ENCODE peak calls at places on chromosomes 2 and 18, in nine cellular contexts. X is left lung, T is epithelial cell of prostate, G is breast epithelium, W is stomach, Q is tibial artery, H is GM23248, D is adrenal gland, C is heart left ventricle. N is an unnamed sample.

GRCh38 chr2:99811544-99811943 is 321.7 kb upstream of the REV1 start:
- DNase-seq in X (no peak), T (no peak), G (no peak), C (no peak), H (peak), W (no peak), Q (no peak), D (no peak), N (no peak)

GRCh38 chr18:43786893-43787292 is 509.6 kb upstream of the SYT4 start:
- DNase-seq in C (no peak), D (no peak), X (no peak), H (no peak), G (no peak), Q (no peak), W (no peak), T (no peak), N (no peak)

GRCh38 chr2:171516793-171517192 is 5.5 kb upstream of the CYBRD1 start:
- DNase-seq in G (no peak), D (no peak), X (no peak), W (no peak), Q (peak), C (no peak), H (peak), T (no peak), N (no peak)

GRCh38 chr2:58633576-58634365 is 392.6 kb upstream of the FANCL start:
- DNase-seq in Q (no peak), H (peak), G (no peak), C (no peak), T (no peak), D (no peak), X (no peak), W (no peak), N (no peak)

GRCh38 chr2:228378696-228379425 is 197.4 kb upstream of the SPHKAP start:
- DNase-seq in X (no peak), H (no peak), D (no peak), T (no peak), C (peak), Q (no peak), G (no peak), W (no peak), N (no peak)

GRCh38 chr18:53682796-53683195 is 541.7 kb downstream of the MBD2 start:
- DNase-seq in H (no peak), Q (no peak), C (no peak), T (no peak), G (no peak), X (no peak), W (no peak), D (no peak), N (no peak)

GRCh38 chr18:23484783-23485182 is 18.5 kb upstream of the RMC1 start:
- DNase-seq in X (no peak), H (no peak), Q (no peak), T (no peak), D (no peak), C (no peak), W (no peak), G (no peak), N (no peak)

GRCh38 chr2:74020717-74021406 is 36.2 kb downstream of the TET3 start:
- DNase-seq in G (no peak), X (no peak), C (no peak), W (no peak), H (no peak), T (no peak), Q (peak), D (no peak), N (no peak)

GRCh38 chr2:215711484-215712034 is 275.7 kb upstream of the FN1 start:
- DNase-seq in W (no peak), G (no peak), D (no peak), T (no peak), C (no peak), X (no peak), H (peak), Q (no peak), N (no peak)

GRCh38 chr18:53862921-53863320 is 361.5 kb downstream of the MBD2 start:
- DNase-seq in G (no peak), H (no peak), W (no peak), D (no peak), C (no peak), Q (no peak), X (no peak), T (no peak), N (no peak)

GRCh38 chr2:240655931-240656886 is 26.5 kb downstream of the AQP12B start:
- DNase-seq in Q (no peak), G (no peak), W (no peak), X (no peak), D (no peak), T (no peak), C (no peak), H (peak), N (no peak)

GRCh38 chr2:159612255-159612901 is 4.0 kb downstream of the BAZ2B start:
- DNase-seq in H (peak), W (no peak), Q (no peak), G (no peak), C (no peak), D (no peak), X (no peak), T (no peak), N (no peak)

GRCh38 chr2:180012523-180012922 is 5.4 kb upstream of the CWC22 start:
- DNase-seq in W (no peak), H (peak), X (no peak), D (no peak), T (peak), C (no peak), Q (no peak), G (no peak), N (no peak)
- H3K27ac ChIP-seq in W (no peak), H (peak), X (no peak), D (no peak), T (peak), C (no peak), Q (no peak), G (no peak), N (no peak)

GRCh38 chr18:11887305-11888262 is 20.5 kb downstream of the MPPE1 start:
- DNase-seq in G (no peak), D (no peak), W (no peak), Q (no peak), T (no peak), C (no peak), H (no peak), X (no peak), N (no peak)

GRCh38 chr18:11884396-11885030 is 23.6 kb downstream of the MPPE1 start:
- DNase-seq in D (no peak), C (no peak), W (no peak), X (no peak), G (no peak), H (no peak), Q (no peak), T (no peak), N (no peak)

GRCh38 chr18:11888726-11889125 is 19.4 kb downstream of the MPPE1 start:
- DNase-seq in W (no peak), G (no peak), D (no peak), H (no peak), T (no peak), C (no peak), X (no peak), Q (no peak), N (no peak)

GRCh38 chr18:11885278-11885991 is 22.7 kb downstream of the MPPE1 start:
- DNase-seq in X (no peak), C (no peak), H (no peak), Q (no peak), G (no peak), D (no peak), W (no peak), T (no peak), N (no peak)

DNA sequence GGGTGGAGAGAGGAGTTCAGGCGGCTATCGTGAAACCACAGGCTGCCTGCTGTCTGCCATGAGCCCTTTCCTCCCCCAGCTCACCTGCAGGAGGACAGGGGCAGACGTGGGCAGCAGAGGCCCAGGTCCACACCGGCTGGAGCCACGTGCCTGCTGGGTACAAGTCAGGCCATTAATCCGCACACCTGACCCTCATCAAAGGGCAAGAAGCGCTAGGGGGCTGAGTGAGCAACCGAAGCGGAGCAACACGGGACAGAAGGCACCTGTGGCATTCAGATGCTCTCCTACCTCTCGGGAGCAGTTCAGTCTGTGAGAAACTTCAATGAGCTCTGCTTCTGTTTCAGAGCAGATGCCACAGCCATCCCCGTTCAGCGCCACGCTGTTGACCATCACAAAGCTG is 21.5 kb downstream of the MPPE1 start:
- DNase-seq in C (no peak), X (no peak), D (no peak), H (no peak), T (no peak), W (no peak), G (no peak), Q (no peak), N (no peak)
- H3K27ac ChIP-seq in C (no peak), X (no peak), D (no peak), H (no peak), T (no peak), W (no peak), G (no peak), Q (no peak), N (no peak)

DNA sequence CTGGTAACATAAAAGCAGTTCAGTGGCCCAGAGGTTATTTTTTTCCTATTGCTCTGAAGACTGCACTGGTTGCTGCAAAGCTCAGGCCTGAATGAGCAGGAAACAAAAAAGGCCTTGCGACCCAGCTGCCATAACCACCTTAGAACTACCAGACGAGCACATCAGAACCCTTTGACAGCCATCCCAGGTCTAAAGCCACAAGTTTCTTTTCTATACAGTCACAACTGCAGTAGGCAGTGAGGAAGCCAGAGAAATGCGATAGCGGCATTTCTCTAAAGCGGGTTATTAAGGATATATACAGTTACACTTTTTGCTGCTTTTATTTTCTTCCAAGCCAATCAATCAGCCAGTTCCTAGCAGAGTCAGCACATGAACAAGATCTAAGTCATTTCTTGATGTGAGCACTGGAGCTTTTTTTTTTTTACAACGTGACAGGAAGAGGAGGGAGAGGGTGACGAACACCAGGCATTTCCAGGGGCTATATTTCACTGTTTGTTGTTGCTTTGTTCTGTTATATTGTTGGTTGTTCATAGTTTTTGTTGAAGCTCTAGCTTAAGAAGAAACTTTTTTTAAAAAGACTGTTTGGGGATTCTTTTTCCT is 48.8 kb downstream of the FEZ2 start:
- DNase-seq in G (no peak), D (no peak), X (no peak), W (no peak), Q (no peak), H (no peak), T (no peak), C (no peak), N (no peak)
- H3K27ac ChIP-seq in G (no peak), D (no peak), X (no peak), W (no peak), Q (peak), H (peak), T (peak), C (no peak), N (peak)

DNA sequence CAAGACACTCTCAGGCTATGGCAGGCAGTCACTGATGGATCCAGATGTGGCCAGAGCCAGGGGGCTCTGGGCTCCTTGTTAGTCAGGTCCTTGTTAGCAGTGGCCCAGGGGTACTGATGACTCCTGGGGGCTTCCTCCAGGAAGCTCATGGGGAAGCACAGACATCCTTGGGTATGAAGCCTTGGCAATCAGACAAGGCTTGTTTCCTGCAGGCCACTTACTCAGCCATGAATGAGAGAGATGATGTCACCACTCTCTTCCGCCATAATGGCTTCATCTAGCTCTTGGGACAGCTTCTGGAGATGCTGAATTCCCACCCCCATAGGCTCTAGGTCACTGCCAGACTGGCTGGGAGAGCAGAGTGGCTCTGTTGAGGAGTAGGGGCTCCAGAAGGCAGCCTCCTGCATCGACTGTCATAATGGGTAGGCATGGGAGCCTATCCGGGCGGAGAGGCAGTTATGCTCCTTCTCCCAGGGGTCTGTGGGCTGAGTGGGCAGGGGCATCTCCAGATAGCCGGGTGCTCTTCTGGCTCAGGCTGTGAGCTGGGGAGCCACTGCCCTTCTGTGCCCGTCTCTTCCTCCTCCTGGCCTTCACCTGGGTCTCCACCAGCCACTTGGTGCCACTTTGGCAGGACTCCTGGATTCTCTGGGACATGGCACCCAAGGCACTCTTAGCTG is 40.2 kb upstream of the BMPR2 start:
- DNase-seq in H (peak), C (no peak), W (no peak), X (no peak), T (no peak), G (no peak), Q (no peak), D (no peak), N (no peak)
- H3K27ac ChIP-seq in H (no peak), C (no peak), W (no peak), X (no peak), T (no peak), G (no peak), Q (no peak), D (no peak), N (no peak)

DNA sequence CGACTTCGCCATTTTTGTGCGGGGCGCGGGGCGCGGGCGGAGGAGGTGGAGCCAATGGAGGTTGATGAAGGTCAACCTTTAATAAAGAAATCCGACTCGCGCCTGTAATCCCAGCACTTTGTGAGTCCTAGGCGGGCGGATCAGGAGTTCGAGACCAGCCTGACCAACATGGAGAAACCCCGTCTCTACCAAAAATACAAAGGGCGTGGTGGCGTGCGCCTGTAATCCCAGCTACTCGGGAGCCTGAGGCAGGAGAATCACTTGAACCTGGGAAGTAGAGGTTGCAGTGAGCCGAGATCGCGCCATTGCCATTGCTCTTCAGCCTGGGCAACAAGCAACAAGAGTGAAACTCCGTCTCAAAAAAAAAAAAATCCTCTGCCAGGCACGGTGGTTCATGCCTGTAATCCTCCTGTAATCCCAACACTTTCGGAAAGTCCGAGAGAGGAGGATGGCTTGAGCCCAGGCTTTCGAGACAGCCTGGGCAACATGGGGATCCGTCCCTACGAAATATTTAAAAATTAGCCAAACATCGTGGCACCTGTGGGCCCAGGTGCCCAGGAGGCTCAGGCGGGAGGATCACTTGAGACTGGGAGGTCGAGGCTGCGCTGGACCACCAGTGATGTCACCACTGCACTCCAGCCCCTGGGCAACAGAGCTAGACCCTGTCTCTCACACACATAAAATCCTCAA is 490 bp upstream of the PREB start:
- DNase-seq in C (no peak), D (no peak), G (no peak), Q (no peak), H (no peak), X (no peak), W (no peak), T (no peak), N (no peak)
- H3K27ac ChIP-seq in C (peak), D (no peak), G (peak), Q (peak), H (no peak), X (peak), W (peak), T (no peak), N (no peak)

GRCh38 chr2:140905078-140905781 is 1225.6 kb downstream of the LRP1B start:
- DNase-seq in H (no peak), W (no peak), G (no peak), D (no peak), X (no peak), T (no peak), Q (no peak), C (no peak), N (no peak)
- H3K27ac ChIP-seq in H (no peak), W (no peak), G (no peak), D (no peak), X (no peak), T (no peak), Q (no peak), C (no peak), N (no peak)

DNA sequence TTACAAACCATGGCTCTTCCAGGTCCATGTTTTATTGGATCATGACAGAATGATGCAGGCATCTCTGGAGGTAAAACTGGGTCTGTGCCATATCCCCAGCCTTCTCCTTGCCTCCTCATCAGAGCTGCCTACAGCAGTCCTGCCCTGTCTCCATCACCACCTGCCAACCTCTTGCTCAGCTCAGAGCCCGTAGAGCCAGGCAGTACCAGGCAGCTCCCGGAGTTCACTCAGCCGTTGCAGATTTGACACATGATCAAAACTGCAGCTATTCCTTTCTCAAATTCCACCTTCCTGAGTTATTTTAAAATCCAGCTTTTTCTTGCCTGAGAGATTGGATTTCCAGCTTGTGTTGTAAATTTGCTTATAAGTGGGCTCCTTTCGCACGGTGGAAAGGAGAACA is 218.2 kb upstream of the CELF4 start:
- DNase-seq in W (no peak), D (no peak), X (no peak), Q (no peak), H (no peak), C (no peak), T (no peak), G (no peak), N (no peak)
- H3K27ac ChIP-seq in W (no peak), D (no peak), X (no peak), Q (no peak), H (no peak), C (no peak), T (no peak), G (no peak), N (no peak)

DNA sequence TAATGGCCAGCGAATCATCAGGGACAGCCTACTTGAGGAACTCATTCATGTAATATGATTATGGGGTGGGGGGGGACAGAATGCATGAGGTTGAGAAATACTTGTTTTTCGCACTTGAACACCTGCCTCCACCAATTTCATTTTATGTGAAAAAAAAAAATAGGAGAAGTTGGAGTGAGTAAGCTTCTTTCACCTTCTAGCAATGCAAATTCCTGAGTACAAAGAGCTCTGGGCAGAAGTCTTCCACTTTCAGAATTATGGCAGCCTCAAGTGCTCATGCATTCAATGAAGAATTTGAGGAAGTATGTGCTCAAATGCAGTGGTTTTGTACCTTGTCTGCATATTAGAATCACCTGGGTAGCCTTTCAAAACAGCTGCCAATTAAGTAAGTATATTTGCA is 40.1 kb upstream of the GPD2 start:
- DNase-seq in W (no peak), D (no peak), G (no peak), C (no peak), T (no peak), X (no peak), Q (no peak), H (no peak), N (no peak)
- H3K27ac ChIP-seq in W (no peak), D (no peak), G (no peak), C (no peak), T (no peak), X (no peak), Q (no peak), H (no peak), N (no peak)

N was measured in thoracic aorta.